ENCODE peak calls at places on chromosomes 7 and 10, in six cellular contexts. One of them, this sample, is unnamed.

GRCh38 chr10:28841625-28842024 is 164.3 kb downstream of the BAMBI start:
- DNase-seq in CD8-positive, alpha-beta memory T cell: no peak
- DNase-seq in Peyer's patch: no peak
- DNase-seq in CD8-positive, alpha-beta T cell: no peak
- DNase-seq in hepatocyte: no peak
- DNase-seq in cardiac muscle cell: peak; percentile 59
- DNase-seq in this sample: no peak

GRCh38 chr10:79084012-79084971 is 15.5 kb downstream of the ZMIZ1 start:
- DNase-seq in Peyer's patch: peak; percentile 91
- DNase-seq in CD8-positive, alpha-beta memory T cell: no peak
- DNase-seq in hepatocyte: peak; percentile 82
- DNase-seq in CD8-positive, alpha-beta T cell: no peak
- DNase-seq in cardiac muscle cell: peak; percentile 96
- DNase-seq in this sample: no peak

GRCh38 chr10:96491303-96491702 is 22.4 kb downstream of the TLL2 start:
- DNase-seq in CD8-positive, alpha-beta T cell: no peak
- DNase-seq in CD8-positive, alpha-beta memory T cell: no peak
- DNase-seq in hepatocyte: no peak
- DNase-seq in Peyer's patch: no peak
- DNase-seq in cardiac muscle cell: no peak
- DNase-seq in this sample: no peak

GRCh38 chr7:118861581-118861980 is 637.1 kb downstream of the ANKRD7 start:
- DNase-seq in cardiac muscle cell: no peak
- DNase-seq in Peyer's patch: no peak
- DNase-seq in CD8-positive, alpha-beta memory T cell: no peak
- DNase-seq in hepatocyte: no peak
- DNase-seq in CD8-positive, alpha-beta T cell: no peak
- DNase-seq in this sample: no peak

GRCh38 chr10:69744971-69745370 is 56.7 kb upstream of the COL13A1 start:
- DNase-seq in CD8-positive, alpha-beta T cell: no peak
- DNase-seq in Peyer's patch: no peak
- DNase-seq in CD8-positive, alpha-beta memory T cell: no peak
- DNase-seq in cardiac muscle cell: no peak
- DNase-seq in hepatocyte: no peak
- DNase-seq in this sample: no peak

GRCh38 chr7:105906169-105906568 is 29.8 kb upstream of the ATXN7L1 start:
- DNase-seq in Peyer's patch: no peak
- DNase-seq in cardiac muscle cell: no peak
- DNase-seq in CD8-positive, alpha-beta T cell: no peak
- DNase-seq in CD8-positive, alpha-beta memory T cell: no peak
- DNase-seq in hepatocyte: no peak
- DNase-seq in this sample: no peak

GRCh38 chr10:104750306-104750705 is 109.2 kb downstream of the SORCS3 start:
- DNase-seq in CD8-positive, alpha-beta memory T cell: no peak
- DNase-seq in Peyer's patch: no peak
- DNase-seq in CD8-positive, alpha-beta T cell: no peak
- DNase-seq in hepatocyte: peak; percentile 44
- DNase-seq in cardiac muscle cell: no peak
- DNase-seq in this sample: no peak

GRCh38 chr10:86262671-86263165 is 103.9 kb downstream of the GRID1 start:
- DNase-seq in Peyer's patch: no peak
- DNase-seq in CD8-positive, alpha-beta memory T cell: no peak
- DNase-seq in cardiac muscle cell: no peak
- DNase-seq in CD8-positive, alpha-beta T cell: no peak
- DNase-seq in hepatocyte: no peak
- DNase-seq in this sample: no peak

GRCh38 chr7:129390314-129390713 is 43.9 kb upstream of the STRIP2 start:
- DNase-seq in cardiac muscle cell: no peak
- DNase-seq in hepatocyte: no peak
- DNase-seq in Peyer's patch: no peak
- DNase-seq in CD8-positive, alpha-beta T cell: no peak
- DNase-seq in CD8-positive, alpha-beta memory T cell: no peak
- DNase-seq in this sample: no peak

GRCh38 chr7:151511270-151511669 is 8.4 kb downstream of the RHEB start:
- DNase-seq in hepatocyte: no peak
- DNase-seq in cardiac muscle cell: no peak
- DNase-seq in Peyer's patch: no peak
- DNase-seq in CD8-positive, alpha-beta T cell: no peak
- DNase-seq in CD8-positive, alpha-beta memory T cell: no peak
- DNase-seq in this sample: no peak

GRCh38 chr7:151512353-151512752 is 7.3 kb downstream of the RHEB start:
- DNase-seq in cardiac muscle cell: peak; percentile 23
- DNase-seq in CD8-positive, alpha-beta T cell: no peak
- DNase-seq in Peyer's patch: no peak
- DNase-seq in CD8-positive, alpha-beta memory T cell: no peak
- DNase-seq in hepatocyte: no peak
- DNase-seq in this sample: no peak

GRCh38 chr7:151509670-151510333 is 9.9 kb downstream of the RHEB start:
- DNase-seq in CD8-positive, alpha-beta T cell: no peak
- DNase-seq in Peyer's patch: no peak
- DNase-seq in CD8-positive, alpha-beta memory T cell: no peak
- DNase-seq in cardiac muscle cell: no peak
- DNase-seq in hepatocyte: no peak
- DNase-seq in this sample: no peak

GRCh38 chr7:151514461-151515396 is 5.0 kb downstream of the RHEB start:
- DNase-seq in CD8-positive, alpha-beta T cell: no peak
- DNase-seq in hepatocyte: no peak
- DNase-seq in cardiac muscle cell: no peak
- DNase-seq in CD8-positive, alpha-beta memory T cell: no peak
- DNase-seq in Peyer's patch: no peak
- DNase-seq in this sample: peak; percentile 11

GRCh38 chr7:151511946-151512345 is 7.7 kb downstream of the RHEB start:
- DNase-seq in hepatocyte: no peak
- DNase-seq in CD8-positive, alpha-beta memory T cell: no peak
- DNase-seq in Peyer's patch: no peak
- DNase-seq in CD8-positive, alpha-beta T cell: no peak
- DNase-seq in cardiac muscle cell: peak; percentile 64
- DNase-seq in this sample: no peak
- H3K27ac ChIP-seq in hepatocyte: no peak overlapping the region
- H3K27ac ChIP-seq in CD8-positive, alpha-beta memory T cell: no peak overlapping the region
- H3K27ac ChIP-seq in Peyer's patch: no peak overlapping the region
- H3K27ac ChIP-seq in CD8-positive, alpha-beta T cell: no peak overlapping the region
- H3K27ac ChIP-seq in cardiac muscle cell: peak overlapping the region; percentile 66
- H3K27ac ChIP-seq in this sample: no peak overlapping the region

DNA sequence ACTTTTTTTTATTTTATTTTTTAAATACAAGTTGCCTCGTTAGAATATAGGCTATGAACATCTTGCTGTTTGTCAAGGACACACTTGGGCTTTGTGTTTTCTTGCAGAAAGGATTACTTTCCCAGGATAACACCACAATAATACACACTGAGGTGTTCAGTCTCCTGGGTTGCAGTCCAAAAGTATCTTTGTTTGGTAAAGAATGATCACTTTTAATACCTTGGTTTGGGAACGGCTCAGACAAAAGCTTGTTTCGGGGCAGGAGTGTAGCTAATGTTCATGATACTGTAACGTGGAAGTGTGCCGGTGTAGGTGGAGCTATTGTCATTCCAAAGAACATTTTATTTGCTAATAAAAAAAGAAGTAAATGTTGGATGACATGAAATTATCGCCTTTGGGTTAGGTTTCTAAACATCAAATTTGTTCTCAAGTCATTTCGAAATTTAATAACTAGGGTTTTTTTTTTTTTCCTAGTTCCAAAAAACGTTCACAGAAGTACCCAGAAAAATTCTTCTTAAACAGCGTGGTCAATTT is 1.2 kb downstream of the EIF4H start:
- DNase-seq in CD8-positive, alpha-beta memory T cell: no peak
- DNase-seq in Peyer's patch: no peak
- DNase-seq in hepatocyte: no peak
- DNase-seq in CD8-positive, alpha-beta T cell: no peak
- DNase-seq in cardiac muscle cell: no peak
- DNase-seq in this sample: no peak
- H3K4me1 ChIP-seq in CD8-positive, alpha-beta memory T cell: peaks cover 61% of the 10 kb centered on the region
- H3K4me1 ChIP-seq in Peyer's patch: no peaks in the 10 kb centered on the region
- H3K4me1 ChIP-seq in hepatocyte: peaks cover 35% of the 10 kb centered on the region
- H3K4me1 ChIP-seq in CD8-positive, alpha-beta T cell: peaks cover 58% of the 10 kb centered on the region
- H3K4me1 ChIP-seq in cardiac muscle cell: peaks cover 5% of the 10 kb centered on the region
- H3K4me1 ChIP-seq in this sample: peaks cover 59% of the 10 kb centered on the region

DNA sequence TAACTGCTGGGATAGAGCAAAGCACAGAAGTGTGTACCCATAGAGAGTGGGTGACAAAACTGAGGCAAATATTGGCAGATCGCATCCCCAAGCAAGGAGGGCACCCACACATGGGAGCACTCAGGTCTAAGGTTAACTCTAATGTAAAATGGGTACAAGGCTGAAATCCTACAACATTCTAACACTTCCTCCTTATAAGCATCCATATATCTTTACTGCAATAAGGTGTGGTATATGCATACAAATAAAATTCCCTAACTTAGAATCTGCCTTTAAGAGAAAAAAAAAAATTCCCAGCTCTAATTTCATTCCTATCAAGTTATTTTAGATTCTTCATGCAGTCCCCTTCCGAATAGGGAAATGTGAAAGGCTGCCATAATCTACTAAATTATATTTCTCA is 18.7 kb downstream of the EIF3A start:
- DNase-seq in Peyer's patch: no peak
- DNase-seq in CD8-positive, alpha-beta T cell: no peak
- DNase-seq in cardiac muscle cell: no peak
- DNase-seq in hepatocyte: no peak
- DNase-seq in CD8-positive, alpha-beta memory T cell: no peak
- DNase-seq in this sample: no peak
- H3K36me3 ChIP-seq in Peyer's patch: peaks cover 8% of the 10 kb centered on the region
- H3K36me3 ChIP-seq in CD8-positive, alpha-beta T cell: peaks cover 65% of the 10 kb centered on the region
- H3K36me3 ChIP-seq in cardiac muscle cell: peaks cover 78% of the 10 kb centered on the region
- H3K36me3 ChIP-seq in hepatocyte: peaks cover 17% of the 10 kb centered on the region
- H3K36me3 ChIP-seq in CD8-positive, alpha-beta memory T cell: peaks cover 71% of the 10 kb centered on the region
- H3K36me3 ChIP-seq in this sample: peaks cover 91% of the 10 kb centered on the region

GRCh38 chr7:101951757-101952156 is 134.3 kb downstream of the CUX1 start:
- DNase-seq in CD8-positive, alpha-beta T cell: no peak
- DNase-seq in Peyer's patch: no peak
- DNase-seq in CD8-positive, alpha-beta memory T cell: no peak
- DNase-seq in hepatocyte: no peak
- DNase-seq in cardiac muscle cell: no peak
- DNase-seq in this sample: no peak

GRCh38 chr7:101954494-101954893 is 137.1 kb downstream of the CUX1 start:
- DNase-seq in cardiac muscle cell: no peak
- DNase-seq in CD8-positive, alpha-beta memory T cell: no peak
- DNase-seq in Peyer's patch: no peak
- DNase-seq in CD8-positive, alpha-beta T cell: no peak
- DNase-seq in hepatocyte: no peak
- DNase-seq in this sample: no peak

GRCh38 chr7:101952355-101953247 is 135.2 kb downstream of the CUX1 start:
- DNase-seq in CD8-positive, alpha-beta T cell: no peak
- DNase-seq in CD8-positive, alpha-beta memory T cell: no peak
- DNase-seq in Peyer's patch: no peak
- DNase-seq in hepatocyte: peak; percentile 51
- DNase-seq in cardiac muscle cell: peak; percentile 83
- DNase-seq in this sample: no peak

GRCh38 chr7:101950450-101951119 is 133.2 kb downstream of the CUX1 start:
- DNase-seq in CD8-positive, alpha-beta memory T cell: no peak
- DNase-seq in Peyer's patch: no peak
- DNase-seq in cardiac muscle cell: peak; percentile 88
- DNase-seq in CD8-positive, alpha-beta T cell: no peak
- DNase-seq in hepatocyte: peak; percentile 57
- DNase-seq in this sample: no peak

DNA sequence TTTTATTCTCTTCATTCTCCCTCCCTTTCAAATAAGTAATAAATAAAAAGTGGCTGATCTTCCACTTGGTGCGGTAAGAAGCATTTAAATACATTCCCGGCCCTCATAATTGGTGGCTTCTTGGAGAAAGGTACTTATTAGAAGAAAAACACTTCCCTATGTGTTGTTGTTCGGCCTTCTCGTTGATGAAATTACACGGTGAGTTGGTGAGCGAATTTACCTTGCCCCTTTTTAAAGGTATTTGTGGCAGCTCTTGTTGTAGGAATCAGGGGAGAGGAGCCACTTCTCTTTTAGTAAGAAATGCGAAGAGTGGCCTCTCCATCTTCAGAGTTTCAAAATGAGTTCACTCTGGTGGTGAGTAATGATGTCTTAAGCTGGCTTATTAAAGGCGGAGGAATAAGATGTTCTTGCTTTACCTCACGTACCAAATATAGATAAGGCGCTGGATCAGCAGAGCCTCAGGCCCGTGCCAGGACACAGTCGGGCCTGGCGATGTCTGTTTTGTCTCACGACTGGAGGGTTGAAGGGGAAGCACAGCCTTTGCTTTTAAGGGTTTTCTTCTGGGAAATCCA is 135.9 kb downstream of the CUX1 start:
- DNase-seq in cardiac muscle cell: peak; percentile 97
- DNase-seq in CD8-positive, alpha-beta T cell: no peak
- DNase-seq in hepatocyte: peak; percentile 85
- DNase-seq in CD8-positive, alpha-beta memory T cell: no peak
- DNase-seq in Peyer's patch: no peak
- DNase-seq in this sample: no peak
- H3K27ac ChIP-seq in cardiac muscle cell: peak overlapping the region; percentile 85
- H3K27ac ChIP-seq in CD8-positive, alpha-beta T cell: no peak overlapping the region
- H3K27ac ChIP-seq in hepatocyte: peak overlapping the region; percentile 95
- H3K27ac ChIP-seq in CD8-positive, alpha-beta memory T cell: no peak overlapping the region
- H3K27ac ChIP-seq in Peyer's patch: peak overlapping the region; percentile 1
- H3K27ac ChIP-seq in this sample: no peak overlapping the region

GRCh38 chr7:92793656-92794205 is 42.6 kb downstream of the CDK6 start:
- DNase-seq in Peyer's patch: no peak
- DNase-seq in cardiac muscle cell: peak; percentile 27
- DNase-seq in CD8-positive, alpha-beta T cell: no peak
- DNase-seq in hepatocyte: no peak
- DNase-seq in CD8-positive, alpha-beta memory T cell: no peak
- DNase-seq in this sample: no peak
- H3K4me1 ChIP-seq in Peyer's patch: no peaks in the 10 kb centered on the region
- H3K4me1 ChIP-seq in cardiac muscle cell: no peaks in the 10 kb centered on the region
- H3K4me1 ChIP-seq in CD8-positive, alpha-beta T cell: no peaks in the 10 kb centered on the region
- H3K4me1 ChIP-seq in hepatocyte: peaks cover 19% of the 10 kb centered on the region
- H3K4me1 ChIP-seq in CD8-positive, alpha-beta memory T cell: peaks cover 18% of the 10 kb centered on the region
- H3K4me1 ChIP-seq in this sample: no peaks in the 10 kb centered on the region

DNA sequence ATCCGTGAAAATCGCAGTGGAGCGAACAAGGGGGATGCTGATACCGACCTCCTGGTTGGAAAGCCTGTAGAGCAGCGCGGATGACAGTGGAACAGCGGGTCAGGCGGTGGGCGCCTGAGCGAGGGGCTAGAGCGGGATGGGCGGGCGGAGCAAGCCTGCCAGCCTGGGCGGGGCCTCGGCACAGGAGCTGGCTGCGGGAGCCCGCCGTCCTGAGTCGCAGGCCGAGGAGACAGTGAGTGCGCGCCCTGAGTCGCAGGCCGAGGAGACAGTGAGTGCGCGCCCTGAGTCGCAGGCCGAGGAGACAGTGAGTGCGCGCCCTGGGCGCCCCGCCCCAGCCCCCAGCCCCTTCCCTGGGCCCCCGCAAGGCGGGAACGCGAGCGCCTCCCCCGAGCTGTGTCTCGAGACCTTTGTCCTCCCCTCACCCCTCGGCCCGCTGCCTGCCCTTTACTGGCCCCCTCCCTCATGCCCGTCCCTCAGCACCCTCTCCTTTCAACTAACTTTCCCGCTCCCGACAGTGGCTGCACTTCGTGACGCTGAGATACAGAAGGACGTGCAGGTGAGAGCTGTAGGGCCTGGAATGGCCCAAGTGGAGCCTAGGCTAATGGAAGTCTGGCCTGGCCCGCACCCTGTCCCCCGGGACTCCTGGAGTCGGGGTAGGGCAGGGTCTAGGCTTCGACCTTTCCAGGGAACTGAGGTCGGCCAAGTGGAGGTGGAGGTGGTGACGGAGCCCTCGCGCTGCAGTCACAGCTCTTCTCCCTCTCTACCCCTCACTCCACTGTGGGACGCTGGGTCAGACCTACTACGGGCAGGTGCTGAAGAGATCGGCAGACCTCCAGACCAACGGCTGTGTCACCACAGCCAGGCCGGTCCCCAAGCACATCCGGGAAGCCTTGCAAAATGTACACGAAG is at the start of gene AS3MT:
- DNase-seq in CD8-positive, alpha-beta memory T cell: no peak
- DNase-seq in CD8-positive, alpha-beta T cell: no peak
- DNase-seq in cardiac muscle cell: peak; percentile 25
- DNase-seq in Peyer's patch: peak; percentile 51
- DNase-seq in hepatocyte: peak; percentile 79
- DNase-seq in this sample: peak; percentile 13
- H3K36me3 ChIP-seq in CD8-positive, alpha-beta memory T cell: no peaks in the 10 kb centered on the region
- H3K36me3 ChIP-seq in CD8-positive, alpha-beta T cell: no peaks in the 10 kb centered on the region
- H3K36me3 ChIP-seq in cardiac muscle cell: no peaks in the 10 kb centered on the region
- H3K36me3 ChIP-seq in Peyer's patch: no peaks in the 10 kb centered on the region
- H3K36me3 ChIP-seq in hepatocyte: no peaks in the 10 kb centered on the region
- H3K36me3 ChIP-seq in this sample: peaks cover 3% of the 10 kb centered on the region

This sample was measured in CD4-positive, CD25-positive, alpha-beta regulatory T cell.